ENCODE peak calls at places on chromosome 1, in six cellular contexts. I is SW480; Q is activated T-helper 1 cell treated with anti-CD3 and anti-CD28 coated beads, Interleukin-12 subunit alpha, Interleukin-12 subunit beta, Interleukin-2, Interleukin-4 antibody, amounts not matched to agents 30 ng/mL and 10 ng/mL and 1 ng/mL, durations not matched to agents 14 hours and 24 hours and 36 hours; G is foreskin keratinocyte; U is GM13976; N is activated CD4-positive, alpha-beta T cell treated with anti-CD3 and anti-CD28 coated beads, Interleukin-2, amount 50 U/mL, for 1 hour. Z is an unnamed sample.

GRCh38 chr1:5640845-5641244 is 351.4 kb downstream of the NPHP4 start:
- DNase-seq in U (no peak), N (no peak), Q (no peak), I (no peak), G (no peak), Z (peak)

GRCh38 chr1:33763406-33763805 is 100.5 kb upstream of the HMGB4 start:
- DNase-seq in I (peak), Q (no peak), U (no peak), N (no peak), G (peak), Z (no peak)

GRCh38 chr1:183989078-183989577 is 48.4 kb downstream of the COLGALT2 start:
- DNase-seq in U (peak), Q (no peak), G (peak), I (no peak), N (no peak), Z (no peak)

GRCh38 chr1:116508984-116509980 is 61.5 kb downstream of the CD58 start:
- DNase-seq in I (peak), N (no peak), G (peak), U (no peak), Q (no peak), Z (no peak)

GRCh38 chr1:206714331-206715058 is 29.8 kb downstream of the MAPKAPK2 start:
- DNase-seq in Q (no peak), N (no peak), I (peak), G (no peak), U (no peak), Z (no peak)

GRCh38 chr1:109910123-109910962 is at the start of gene CSF1:
- DNase-seq in I (peak), U (peak), N (peak), G (no peak), Q (peak), Z (peak)

GRCh38 chr1:175195798-175196197 is 3.2 kb upstream of the KIAA0040 start:
- DNase-seq in G (peak), U (peak), I (no peak), Q (no peak), N (no peak), Z (no peak)

GRCh38 chr1:158527190-158527815 is 26.9 kb downstream of the OR6Y1 start:
- DNase-seq in Q (no peak), I (peak), N (no peak), U (peak), G (peak), Z (no peak)

GRCh38 chr1:159898527-159898926 is 1.4 kb downstream of the CFAP45 start:
- DNase-seq in N (no peak), I (no peak), Q (no peak), U (no peak), G (no peak), Z (no peak)

GRCh38 chr1:67053535-67053784 is 488 bp downstream of the SLC35D1 start:
- DNase-seq in G (no peak), Q (peak), N (peak), I (no peak), U (no peak), Z (peak)

GRCh38 chr1:109498161-109498801 is 4.4 kb downstream of the CYB561D1 start:
- DNase-seq in Q (no peak), N (peak), I (no peak), G (no peak), U (no peak), Z (no peak)

GRCh38 chr1:17222557-17222956 is 17.6 kb downstream of the PADI1 start:
- DNase-seq in I (no peak), Q (no peak), N (no peak), U (no peak), G (no peak), Z (no peak)

GRCh38 chr1:110538082-110538481 is 19.1 kb upstream of the KCNA10 start:
- DNase-seq in G (no peak), I (no peak), N (no peak), Q (no peak), U (no peak), Z (no peak)

GRCh38 chr1:241518447-241519307 is 878 bp downstream of the FH start:
- DNase-seq in G (peak), Q (peak), N (peak), U (peak), I (peak), Z (peak)

GRCh38 chr1:30952098-30952497 is 43.5 kb upstream of the SDC3 start:
- DNase-seq in U (no peak), I (peak), N (no peak), Q (no peak), G (no peak), Z (no peak)

GRCh38 chr1:36528361-36529349 is 45.9 kb upstream of the CSF3R start:
- DNase-seq in G (no peak), N (no peak), Q (no peak), U (no peak), I (peak), Z (no peak)

GRCh38 chr1:26057189-26057588 is 10.2 kb downstream of the TRIM63 start:
- DNase-seq in U (no peak), G (no peak), Q (no peak), N (no peak), I (no peak), Z (no peak)

GRCh38 chr1:86741947-86742572 is 37.7 kb downstream of the SH3GLB1 start:
- DNase-seq in N (peak), G (no peak), I (peak), Q (no peak), U (no peak), Z (no peak)

GRCh38 chr1:112849967-112850641 is 105.9 kb downstream of the SLC16A1 start:
- DNase-seq in N (no peak), U (no peak), G (no peak), Q (no peak), I (peak), Z (no peak)

GRCh38 chr1:230565141-230565540 is 77.1 kb upstream of the COG2 start:
- DNase-seq in N (no peak), Q (no peak), I (no peak), U (no peak), G (no peak), Z (no peak)

GRCh38 chr1:166730299-166730888 is 108.9 kb upstream of the POGK start:
- DNase-seq in I (peak), N (no peak), U (no peak), G (peak), Q (no peak), Z (no peak)